ENCODE peak calls at places on chromosomes 11 and 22, in four cellular contexts. R is sciatic nerve; Z is stimulated activated CD8-positive, alpha-beta memory T cell treated with anti-CD3 and anti-CD28 coated beads, Interleukin-15, amount 100 ng/mL, for 4 hours; P is spleen. A is an unnamed sample.

GRCh38 chr22:38843201-38843715 is 570 bp downstream of the NPTXR start:
- DNase-seq in R (no peak), Z (no peak), P (peak; percentile 89), A (peak; percentile 15)

GRCh38 chr11:76642341-76642740 is 28.2 kb downstream of the LRRC32 start:
- DNase-seq in R (no peak), Z (no peak), P (no peak), A (peak; percentile 19)

GRCh38 chr22:32206774-32207758 is 2.2 kb upstream of the RFPL2 start:
- DNase-seq in R (no peak), Z (no peak), P (peak; percentile 76), A (no peak)

GRCh38 chr11:72684236-72684912 is 10.2 kb upstream of the PDE2A start:
- DNase-seq in R (peak; percentile 74), Z (peak; percentile 9), P (peak; percentile 85), A (peak; percentile 20)

GRCh38 chr11:47917643-47918369 is 62.6 kb upstream of the PTPRJ start:
- DNase-seq in R (peak; percentile 72), Z (no peak), P (peak; percentile 86), A (no peak)

GRCh38 chr11:128890543-128891409 is at the start of gene KCNJ5:
- DNase-seq in R (no peak), Z (no peak), P (no peak), A (no peak)

GRCh38 chr11:26849009-26849408 is 127.1 kb upstream of the SLC5A12 start:
- DNase-seq in R (peak; percentile 63), Z (no peak), P (no peak), A (no peak)

GRCh38 chr11:72226701-72227100 is 2.1 kb downstream of the INPPL1 start:
- DNase-seq in R (no peak), Z (no peak), P (peak; percentile 64), A (no peak)

GRCh38 chr11:67015048-67015447 is 7.9 kb upstream of the SYT12 start:
- DNase-seq in R (no peak), Z (no peak), P (no peak), A (no peak)

GRCh38 chr22:50731811-50732624 is 6.0 kb upstream of the ACR start:
- DNase-seq in R (peak; percentile 67), Z (peak; percentile 12), P (peak; percentile 79), A (peak; percentile 42)

GRCh38 chr22:23657712-23658111 is 25.6 kb upstream of the DRICH1 start:
- DNase-seq in R (no peak), Z (no peak), P (no peak), A (no peak)

GRCh38 chr22:40606306-40606705 is 30.2 kb downstream of the MRTFA start:
- DNase-seq in R (no peak), Z (no peak), P (no peak), A (no peak)

GRCh38 chr11:61534025-61534900 is 25.7 kb downstream of the LRRC10B start:
- DNase-seq in R (no peak), Z (no peak), P (no peak), A (no peak)

GRCh38 chr22:23245799-23246136 is 65.5 kb downstream of the BCR start:
- DNase-seq in R (no peak), Z (no peak), P (no peak), A (no peak)

GRCh38 chr11:72700026-72700610 is 25.9 kb upstream of the PDE2A start:
- DNase-seq in R (no peak), Z (no peak), P (no peak), A (no peak)

GRCh38 chr11:68813778-68814177 is 27.9 kb downstream of the CPT1A start:
- DNase-seq in R (no peak), Z (no peak), P (peak; percentile 82), A (no peak)

GRCh38 chr11:62999649-63000048 is 14.9 kb upstream of the SLC22A6 start:
- DNase-seq in R (no peak), Z (no peak), P (no peak), A (no peak)

GRCh38 chr22:49660794-49661781 is 166.6 kb downstream of the BRD1 start:
- DNase-seq in R (peak; percentile 45), Z (no peak), P (peak; percentile 67), A (no peak)

GRCh38 chr11:64285885-64286800 is 495 bp downstream of the GPR137 start:
- DNase-seq in R (no peak), Z (no peak), P (peak; percentile 80), A (no peak)

GRCh38 chr11:99911116-99911515 is 776.0 kb upstream of the ARHGAP42 start:
- DNase-seq in R (no peak), Z (no peak), P (no peak), A (no peak)

GRCh38 chr11:16511109-16511806 is 154.9 kb upstream of the SOX6 start:
- DNase-seq in R (no peak), Z (no peak), P (no peak), A (no peak)

GRCh38 chr22:37775785-37776638 is 31.7 kb upstream of the GCAT start:
- DNase-seq in R (no peak), Z (no peak), P (no peak), A (no peak)

A was measured in effector CD4-positive, alpha-beta T cell.